ENCODE peak calls at places on chromosomes 5 and 9, in seven cellular contexts. S is mesendoderm, L is neuronal stem cell, Y is mesenchymal stem cell, E is IMR-90, P is H9, F is H1. W is an unnamed sample.

GRCh38 chr9:13554626-13555025 is 275.1 kb upstream of the MPDZ start:
- DNase-seq in P (no peak), F (no peak), Y (no peak), S (peak), E (no peak), L (no peak), W (no peak)

GRCh38 chr5:147628054-147628895 is 118.4 kb upstream of the DPYSL3 start:
- DNase-seq in E (peak), S (peak), L (peak), F (peak), Y (peak), P (peak), W (peak)

GRCh38 chr9:121295662-121296191 is 27.8 kb downstream of the GSN start:
- DNase-seq in L (no peak), F (no peak), E (no peak), Y (no peak), P (no peak), S (no peak), W (no peak)

GRCh38 chr9:105193560-105193959 is 50.9 kb upstream of the SLC44A1 start:
- DNase-seq in E (no peak), P (no peak), F (no peak), L (no peak), S (no peak), Y (no peak), W (no peak)

GRCh38 chr9:129383415-129384088 is 205.5 kb upstream of the IER5L start:
- DNase-seq in P (peak), L (peak), F (no peak), E (peak), S (peak), Y (peak), W (peak)

GRCh38 chr5:33781286-33781685 is 110.5 kb downstream of the ADAMTS12 start:
- DNase-seq in P (no peak), Y (peak), E (peak), F (no peak), L (peak), S (peak), W (peak)

GRCh38 chr5:28737682-28738081 is 1699.3 kb upstream of the CDH9 start:
- DNase-seq in S (no peak), L (no peak), P (no peak), F (no peak), Y (no peak), E (no peak), W (no peak)

GRCh38 chr5:180139731-180140626 is 68.4 kb upstream of the RNF130 start:
- DNase-seq in E (no peak), S (no peak), F (peak), Y (no peak), P (no peak), L (no peak), W (no peak)

GRCh38 chr5:11289733-11290132 is 528.7 kb upstream of the DAP start:
- DNase-seq in E (no peak), L (no peak), P (peak), S (peak), Y (no peak), F (no peak), W (no peak)

GRCh38 chr5:36417668-36418067 is 116.0 kb upstream of the RANBP3L start:
- DNase-seq in P (peak), S (peak), Y (no peak), E (no peak), F (peak), L (no peak), W (peak)

GRCh38 chr5:131224387-131225191 is 39.3 kb upstream of the CDC42SE2 start:
- DNase-seq in L (no peak), Y (no peak), E (no peak), P (no peak), F (no peak), S (no peak), W (peak)

GRCh38 chr9:85053206-85053605 is 383.7 kb downstream of the NTRK2 start:
- DNase-seq in P (no peak), L (no peak), S (no peak), F (no peak), E (no peak), Y (peak), W (no peak)

GRCh38 chr5:89037090-89037489 is 154.1 kb upstream of the MEF2C start:
- DNase-seq in S (peak), P (no peak), L (no peak), E (peak), Y (peak), F (no peak), W (peak)

GRCh38 chr5:149466457-149466972 is 84.7 kb downstream of the CSNK1A1 start:
- DNase-seq in S (no peak), L (no peak), Y (peak), P (no peak), F (no peak), E (peak), W (peak)

GRCh38 chr5:94254214-94254613 is 364.2 kb downstream of the KIAA0825 start:
- DNase-seq in P (no peak), L (no peak), S (no peak), F (no peak), E (no peak), Y (no peak), W (no peak)

GRCh38 chr9:114538241-114538640 is 33.0 kb upstream of the WHRN start:
- DNase-seq in P (peak), E (no peak), S (peak), F (no peak), Y (no peak), L (no peak), W (peak)

GRCh38 chr9:86202338-86202882 is 57.0 kb downstream of the C9orf153 start:
- DNase-seq in Y (peak), P (peak), S (peak), L (peak), F (no peak), E (peak), W (peak)

GRCh38 chr5:43017438-43017820 is 22.7 kb downstream of the ANXA2R start:
- DNase-seq in F (no peak), S (peak), Y (peak), E (peak), P (peak), L (no peak), W (peak)

GRCh38 chr5:177470759-177471536 is 2.5 kb downstream of the DBN1 start:
- DNase-seq in Y (peak), F (no peak), S (peak), E (no peak), P (no peak), L (no peak), W (no peak)

GRCh38 chr9:7259544-7260241 is 501.9 kb downstream of the KDM4C start:
- DNase-seq in L (no peak), P (no peak), Y (no peak), S (peak), F (no peak), E (no peak), W (no peak)

GRCh38 chr9:132645711-132646110 is 24.1 kb downstream of the DDX31 start:
- DNase-seq in F (no peak), Y (no peak), P (no peak), S (no peak), E (no peak), L (no peak), W (no peak)

GRCh38 chr9:124511426-124511840 is 4.2 kb upstream of the NR5A1 start:
- DNase-seq in Y (peak), F (peak), E (no peak), L (no peak), P (peak), S (peak), W (no peak)

GRCh38 chr9:126684345-126684744 is 70.6 kb downstream of the LMX1B start:
- DNase-seq in E (no peak), S (no peak), P (no peak), L (no peak), Y (no peak), F (no peak), W (peak)

GRCh38 chr9:137550241-137550621 is at the start of gene PNPLA7:
- DNase-seq in S (peak), E (peak), F (peak), L (peak), Y (peak), P (peak), W (peak)

GRCh38 chr9:116506685-116507084 is 180.4 kb upstream of the TRIM32 start:
- DNase-seq in S (no peak), P (no peak), F (no peak), L (no peak), E (peak), Y (no peak), W (no peak)

GRCh38 chr5:139725073-139725830 is 70.4 kb upstream of the PSD2 start:
- DNase-seq in L (no peak), F (no peak), Y (peak), S (no peak), E (peak), P (no peak), W (peak)

GRCh38 chr9:137141050-137141810 is 2.3 kb downstream of the GRIN1 start:
- DNase-seq in S (no peak), L (no peak), F (no peak), Y (no peak), P (no peak), E (no peak), W (no peak)

GRCh38 chr5:169024426-169024825 is 276.5 kb downstream of the SLIT3 start:
- DNase-seq in P (no peak), E (no peak), F (no peak), Y (no peak), S (no peak), L (no peak), W (no peak)

GRCh38 chr5:111655169-111655924 is 101.6 kb downstream of the NREP start:
- DNase-seq in E (peak), S (no peak), F (no peak), P (no peak), Y (peak), L (no peak), W (peak)

GRCh38 chr5:127813633-127814171 is 110.5 kb downstream of the CCDC192 start:
- DNase-seq in L (no peak), Y (peak), P (no peak), E (peak), S (no peak), F (no peak), W (no peak)

GRCh38 chr5:137164961-137165360 is 334.2 kb downstream of the SPOCK1 start:
- DNase-seq in E (no peak), F (no peak), P (no peak), L (no peak), S (no peak), Y (no peak), W (no peak)

GRCh38 chr9:135307314-135307713 is 172.3 kb upstream of the PPP1R26 start:
- DNase-seq in Y (no peak), P (no peak), S (no peak), E (no peak), F (peak), L (no peak), W (peak)

GRCh38 chr5:10503997-10504761 is 59.7 kb upstream of the ANKRD33B start:
- DNase-seq in E (peak), F (no peak), S (no peak), Y (no peak), P (no peak), L (no peak), W (no peak)

GRCh38 chr5:43581398-43581797 is 21.6 kb upstream of the NNT start:
- DNase-seq in S (no peak), P (no peak), E (no peak), F (no peak), Y (no peak), L (no peak), W (no peak)

GRCh38 chr9:135692410-135692809 is 6.9 kb downstream of the SOHLH1 start:
- DNase-seq in L (no peak), Y (no peak), F (no peak), E (peak), S (no peak), P (no peak), W (no peak)

GRCh38 chr9:22216730-22217160 is 207.6 kb upstream of the CDKN2B start:
- DNase-seq in Y (peak), E (peak), P (no peak), L (no peak), S (no peak), F (no peak), W (peak)

DNA sequence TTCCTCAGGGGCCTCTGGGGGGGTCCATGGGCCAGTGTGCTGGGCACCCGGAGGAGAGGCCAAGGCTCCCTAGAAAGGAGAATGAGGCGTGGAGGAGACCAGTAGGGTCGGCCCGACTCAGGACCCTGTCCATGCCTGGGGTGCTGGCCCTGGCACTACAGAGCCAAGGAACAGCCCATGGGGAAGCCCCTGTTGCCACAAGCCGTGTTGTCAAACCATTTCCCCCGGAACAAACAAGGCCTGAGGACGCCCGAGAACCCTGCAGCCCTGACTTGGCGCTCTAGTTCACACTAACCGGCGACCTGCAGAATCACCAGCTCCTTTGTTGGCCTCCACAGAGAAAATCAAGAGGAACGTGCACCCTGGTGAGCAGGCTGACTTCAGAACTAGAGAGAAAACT is 41.6 kb upstream of the SLC12A7 start:
- DNase-seq in S (no peak), Y (no peak), E (no peak), P (no peak), F (no peak), L (no peak), W (no peak)
- H2AK5ac ChIP-seq in S (no peak), Y (no peak), E (no peak), P (no peak), F (no peak), L (no peak), W (no peak)

DNA sequence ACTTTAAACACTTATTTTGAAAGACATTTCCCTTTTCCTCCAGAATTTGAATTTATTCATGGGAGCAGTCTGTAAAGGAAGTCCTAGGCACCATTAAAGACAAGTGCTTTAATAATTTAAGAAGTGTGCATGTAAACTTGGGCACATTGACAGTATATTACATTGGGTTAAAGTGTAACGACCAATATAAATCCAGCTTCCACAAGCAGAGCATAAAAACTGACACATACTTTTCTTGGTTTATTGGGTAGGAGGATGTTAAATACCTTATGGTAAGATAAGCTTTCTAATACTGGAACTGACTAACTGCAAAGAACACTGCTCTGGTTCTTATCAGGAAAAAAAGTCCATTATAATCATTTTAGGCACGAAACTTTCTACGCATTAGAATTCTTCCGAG is 1.1 kb upstream of the ENTREP1 start:
- DNase-seq in Y (no peak), S (no peak), F (no peak), E (no peak), P (no peak), L (no peak), W (no peak)
- H3K9ac ChIP-seq in Y (no peak), S (no peak), F (no peak), E (no peak), P (no peak), L (no peak), W (no peak)

GRCh38 chr9:70105142-70105541 is 61.5 kb downstream of the MAMDC2 start:
- DNase-seq in P (no peak), Y (no peak), L (no peak), E (no peak), F (no peak), S (no peak), W (no peak)
- H2AK5ac ChIP-seq in P (no peak), Y (no peak), L (no peak), E (no peak), F (no peak), S (no peak), W (no peak)

DNA sequence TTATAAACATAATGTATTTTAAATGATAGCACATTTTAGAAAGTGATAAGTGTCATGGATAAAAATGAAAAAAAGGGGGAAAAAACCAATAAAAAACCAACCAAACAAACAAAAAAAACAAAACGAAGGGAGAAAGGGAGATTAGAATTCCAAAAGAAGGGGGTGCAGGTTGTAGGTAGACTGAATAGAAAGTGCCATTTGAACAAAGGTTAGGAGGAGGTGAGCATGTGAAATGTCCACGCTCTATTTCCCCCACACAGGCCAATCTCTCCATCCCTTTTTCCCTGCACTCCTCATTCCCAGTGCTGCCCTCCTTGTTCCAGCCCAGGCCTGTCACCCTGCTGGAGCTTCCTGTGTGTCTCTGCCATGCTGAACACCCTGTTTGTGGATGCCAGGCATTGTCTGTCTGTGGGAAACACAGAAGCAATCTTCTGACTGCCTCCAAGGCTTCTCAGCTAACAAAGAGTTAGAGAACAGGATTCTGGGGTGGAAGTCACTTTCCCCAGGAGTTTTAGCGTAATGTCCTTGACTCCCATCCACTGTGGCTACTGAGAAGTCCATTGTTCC is 138.8 kb downstream of the ADAMTS16 start:
- DNase-seq in S (peak), L (no peak), E (no peak), P (no peak), Y (no peak), F (no peak), W (no peak)
- H3K9ac ChIP-seq in S (no peak), L (no peak), E (no peak), P (no peak), Y (no peak), F (no peak), W (no peak)

DNA sequence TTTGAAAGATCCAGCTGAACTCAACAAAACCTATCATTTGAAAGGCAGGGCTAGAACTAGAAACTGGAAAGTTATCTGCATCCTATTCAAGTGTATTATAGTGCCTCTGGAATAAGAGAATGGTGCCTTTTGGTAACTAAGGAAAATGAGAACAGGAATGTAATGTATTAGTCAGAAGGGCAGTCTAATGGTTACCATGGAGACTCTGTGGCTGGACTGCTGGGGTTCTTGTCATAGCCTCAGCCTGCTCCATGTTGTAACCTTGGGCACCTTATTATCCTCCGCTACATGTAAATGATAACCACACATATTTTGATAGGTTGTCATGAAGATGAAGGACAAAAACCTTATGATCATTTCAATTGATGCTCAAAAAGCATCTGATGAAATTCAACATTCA is 24.6 kb upstream of the IFNB1 start:
- DNase-seq in F (no peak), P (no peak), Y (peak), E (peak), S (no peak), L (no peak), W (no peak)
- H2AK5ac ChIP-seq in F (no peak), P (no peak), Y (no peak), E (no peak), S (no peak), L (no peak), W (no peak)

GRCh38 chr5:91378683-91379601 is 4.2 kb downstream of the ARRDC3 start:
- DNase-seq in Y (no peak), E (no peak), S (peak), L (no peak), P (no peak), F (no peak), W (no peak)
- H3K9ac ChIP-seq in Y (peak), E (peak), S (no peak), L (no peak), P (peak), F (no peak), W (no peak)